ENCODE peak calls at places on chromosomes 2 and 18, in nine cellular contexts. F, W, U, E, V, Q, A, Z and R are unnamed samples.

GRCh38 chr2:37350917-37351316 is 6.5 kb downstream of the QPCT start:
- DNase-seq in F (no peak), W (no peak), U (no peak), E (no peak), V (no peak), Q (no peak), A (no peak), Z (no peak), R (no peak)

GRCh38 chr2:68715353-68716041 is 19.1 kb upstream of the ARHGAP25 start:
- DNase-seq in F (no peak), W (peak; percentile 74), U (no peak), E (no peak), V (peak; percentile 38), Q (peak; percentile 83), A (peak; percentile 30), Z (peak; percentile 62), R (peak; percentile 36)

GRCh38 chr2:65300772-65301711 is 73.4 kb downstream of the ACTR2 start:
- DNase-seq in F (peak; percentile 48), W (no peak), U (peak; percentile 76), E (no peak), V (no peak), Q (peak; percentile 47), A (peak; percentile 64), Z (no peak), R (peak; percentile 73)

GRCh38 chr18:73839441-73839840 is 308.2 kb downstream of the FBXO15 start:
- DNase-seq in F (no peak), W (no peak), U (no peak), E (no peak), V (no peak), Q (no peak), A (no peak), Z (no peak), R (no peak)

GRCh38 chr2:54438271-54438670 is 17.9 kb upstream of the SPTBN1 start:
- DNase-seq in F (no peak), W (peak; percentile 30), U (no peak), E (no peak), V (no peak), Q (no peak), A (peak; percentile 58), Z (no peak), R (no peak)

GRCh38 chr2:86224645-86225355 is 25.5 kb downstream of the MRPL35 start:
- DNase-seq in F (no peak), W (no peak), U (no peak), E (no peak), V (no peak), Q (no peak), A (peak; percentile 33), Z (no peak), R (no peak)

GRCh38 chr18:2538844-2539243 is 32.5 kb downstream of the METTL4 start:
- DNase-seq in F (no peak), W (no peak), U (no peak), E (no peak), V (no peak), Q (no peak), A (no peak), Z (no peak), R (no peak)

GRCh38 chr2:74502720-74503505 is 3.5 kb upstream of the LBX2 start:
- DNase-seq in F (no peak), W (peak; percentile 67), U (peak; percentile 59), E (peak; percentile 68), V (no peak), Q (peak; percentile 54), A (peak; percentile 85), Z (peak; percentile 30), R (peak; percentile 59)

GRCh38 chr18:36499938-36500337 is 202.4 kb downstream of the FHOD3 start:
- DNase-seq in F (no peak), W (no peak), U (no peak), E (no peak), V (no peak), Q (no peak), A (no peak), Z (no peak), R (peak; percentile 13)

GRCh38 chr2:46922606-46923005 is 7.0 kb upstream of the MCFD2 start:
- DNase-seq in F (no peak), W (no peak), U (no peak), E (no peak), V (no peak), Q (no peak), A (no peak), Z (no peak), R (no peak)

GRCh38 chr2:11234309-11234708 is 79.0 kb downstream of the SLC66A3 start:
- DNase-seq in F (no peak), W (no peak), U (no peak), E (no peak), V (no peak), Q (no peak), A (no peak), Z (peak; percentile 31), R (no peak)

GRCh38 chr2:38039111-38039510 is 36.8 kb downstream of the CYP1B1 start:
- DNase-seq in F (no peak), W (no peak), U (no peak), E (no peak), V (no peak), Q (no peak), A (no peak), Z (no peak), R (no peak)

GRCh38 chr2:198476007-198476406 is 671.6 kb downstream of the PLCL1 start:
- DNase-seq in F (no peak), W (no peak), U (no peak), E (no peak), V (no peak), Q (no peak), A (no peak), Z (no peak), R (no peak)

GRCh38 chr2:130920417-130921030 is 83.8 kb downstream of the ARHGEF4 start:
- DNase-seq in F (peak; percentile 20), W (peak; percentile 77), U (peak; percentile 73), E (peak; percentile 86), V (peak; percentile 23), Q (peak; percentile 85), A (peak; percentile 47), Z (peak; percentile 87), R (no peak)

GRCh38 chr2:113050921-113051895 is 1.5 kb downstream of the IL36B start:
- DNase-seq in F (no peak), W (no peak), U (no peak), E (no peak), V (no peak), Q (no peak), A (no peak), Z (peak; percentile 13), R (no peak)

GRCh38 chr2:30569991-30570390 is 122.9 kb downstream of the LCLAT1 start:
- DNase-seq in F (no peak), W (no peak), U (no peak), E (no peak), V (no peak), Q (no peak), A (no peak), Z (no peak), R (no peak)

GRCh38 chr2:73931531-73932500 is 5.1 kb downstream of the DGUOK start:
- DNase-seq in F (no peak), W (no peak), U (peak; percentile 51), E (no peak), V (no peak), Q (no peak), A (no peak), Z (no peak), R (no peak)